ENCODE peak calls at places on chromosome 12, in ten cellular contexts. F is body of pancreas; W is activated naive CD8-positive, alpha-beta T cell treated with anti-CD3 and anti-CD28 coated beads, Interleukin-2, amount 50 U/mL, for 24 hours; A is HCT116; I is effector memory CD8-positive, alpha-beta T cell; Q is activated CD8-positive, alpha-beta memory T cell treated with anti-CD3 and anti-CD28 coated beads, Interleukin-2, amount 10 ng/mL, durations not matched to agents 7 days and 5 days; K is A549; R is upper lobe of right lung; T is naive thymus-derived CD8-positive, alpha-beta T cell; E is activated B cell treated with CpG ODN at 0.5 μM for 24 hours. C is an unnamed sample.

GRCh38 chr12:74111688-74112360 is 425.8 kb upstream of the ATXN7L3B start:
- ATAC-seq in A (peak), I (no peak), Q (no peak), F (no peak), E (no peak), T (no peak), W (peak), R (peak), K (peak), C (peak)

GRCh38 chr12:3841783-3842182 is 31.4 kb downstream of the PARP11 start:
- ATAC-seq in F (no peak), Q (no peak), E (no peak), T (no peak), K (no peak), R (no peak), I (no peak), W (no peak), A (no peak), C (no peak)

GRCh38 chr12:78666584-78666983 is 198.0 kb upstream of the SYT1 start:
- ATAC-seq in E (no peak), F (no peak), I (no peak), A (no peak), K (no peak), Q (no peak), W (no peak), T (no peak), R (no peak), C (no peak)

GRCh38 chr12:15928345-15928744 is 17.2 kb downstream of the DERA start:
- ATAC-seq in R (no peak), I (no peak), F (peak), K (peak), A (no peak), Q (no peak), E (no peak), T (no peak), W (no peak), C (no peak)

GRCh38 chr12:94643585-94643984 is 6.8 kb downstream of the TMCC3 start:
- ATAC-seq in A (no peak), I (peak), F (no peak), Q (no peak), E (no peak), T (no peak), R (peak), K (no peak), W (no peak), C (no peak)

GRCh38 chr12:111451649-111452129 is 46.0 kb downstream of the SH2B3 start:
- ATAC-seq in W (no peak), Q (peak), K (peak), T (peak), F (peak), R (peak), A (peak), E (peak), I (peak), C (peak)

GRCh38 chr12:54232790-54233189 is 44.0 kb upstream of the SMUG1 start:
- ATAC-seq in K (no peak), W (no peak), Q (no peak), I (no peak), A (peak), T (no peak), F (no peak), R (no peak), E (no peak), C (no peak)

GRCh38 chr12:47964102-47964723 is 817 bp downstream of the TMEM106C start:
- ATAC-seq in F (no peak), I (no peak), T (peak), Q (no peak), A (peak), E (no peak), W (no peak), R (no peak), K (peak), C (peak)

GRCh38 chr12:123250471-123251383 is 17.5 kb downstream of the MTRFR start:
- ATAC-seq in Q (no peak), F (peak), T (no peak), I (no peak), W (no peak), E (no peak), K (peak), A (peak), R (peak), C (no peak)

GRCh38 chr12:89364631-89365030 is 12.3 kb upstream of the DUSP6 start:
- ATAC-seq in T (no peak), F (no peak), Q (no peak), A (no peak), W (no peak), K (no peak), R (no peak), I (no peak), E (no peak), C (no peak)

GRCh38 chr12:95623554-95624170 is 72.4 kb upstream of the USP44 start:
- ATAC-seq in I (peak), K (peak), A (peak), T (no peak), R (peak), Q (peak), E (peak), F (peak), W (no peak), C (peak)

GRCh38 chr12:25712169-25712568 is 159.1 kb upstream of the LMNTD1 start:
- ATAC-seq in I (no peak), F (no peak), W (no peak), T (no peak), R (no peak), E (no peak), K (no peak), Q (no peak), A (no peak), C (no peak)

GRCh38 chr12:8508912-8509841 is 4.1 kb upstream of the CLEC4D start:
- ATAC-seq in W (no peak), F (no peak), R (no peak), Q (no peak), E (peak), I (no peak), T (no peak), K (no peak), A (no peak), C (no peak)

GRCh38 chr12:47851303-47851952 is 31.7 kb upstream of the HDAC7 start:
- ATAC-seq in W (peak), T (no peak), R (peak), A (no peak), I (no peak), K (peak), F (no peak), Q (no peak), E (no peak), C (no peak)

GRCh38 chr12:116148844-116149243 is 128.6 kb downstream of the MED13L start:
- ATAC-seq in E (peak), W (peak), I (no peak), F (peak), T (peak), K (peak), Q (no peak), A (no peak), R (no peak), C (peak)

GRCh38 chr12:93297032-93297431 is 80.7 kb upstream of the NUDT4 start:
- ATAC-seq in K (no peak), Q (no peak), A (no peak), W (no peak), T (no peak), F (no peak), R (no peak), I (no peak), E (peak), C (no peak)

GRCh38 chr12:47832263-47832933 is 12.7 kb upstream of the HDAC7 start:
- ATAC-seq in K (no peak), R (no peak), A (no peak), Q (peak), F (no peak), I (peak), W (peak), T (peak), E (peak), C (peak)